ENCODE peak calls at places on chromosomes 1 and 21, in four cellular contexts. One of them, this sample, is unnamed.

GRCh38 chr1:68010094-68010493 is 40.3 kb downstream of the DIRAS3 start:
- DNase-seq in AG10803: peak; percentile 28
- DNase-seq in HL-60: no peak
- DNase-seq in breast epithelium: no peak
- DNase-seq in this sample: no peak

GRCh38 chr21:45019076-45019886 is 55.1 kb upstream of the ADARB1 start:
- DNase-seq in breast epithelium: no peak
- DNase-seq in AG10803: peak; percentile 52
- DNase-seq in HL-60: no peak
- DNase-seq in this sample: no peak

GRCh38 chr1:161259765-161260164 is 1.2 kb downstream of the PCP4L1 start:
- DNase-seq in HL-60: no peak
- DNase-seq in AG10803: no peak
- DNase-seq in breast epithelium: no peak
- DNase-seq in this sample: no peak

GRCh38 chr1:206833741-206834140 is 31.7 kb upstream of the IL20 start:
- DNase-seq in HL-60: no peak
- DNase-seq in AG10803: no peak
- DNase-seq in breast epithelium: no peak
- DNase-seq in this sample: no peak

GRCh38 chr1:212555426-212555825 is 53.1 kb upstream of the ATF3 start:
- DNase-seq in HL-60: no peak
- DNase-seq in breast epithelium: no peak
- DNase-seq in AG10803: no peak
- DNase-seq in this sample: no peak

GRCh38 chr1:152225678-152226077 is 1.7 kb upstream of the HRNR start:
- DNase-seq in breast epithelium: no peak
- DNase-seq in AG10803: no peak
- DNase-seq in HL-60: no peak
- DNase-seq in this sample: no peak

GRCh38 chr1:245440933-245441332 is 286.1 kb downstream of the KIF26B start:
- DNase-seq in breast epithelium: no peak
- DNase-seq in HL-60: no peak
- DNase-seq in AG10803: no peak
- DNase-seq in this sample: no peak

GRCh38 chr1:3336641-3337621 is 117.5 kb upstream of the ARHGEF16 start:
- DNase-seq in breast epithelium: no peak
- DNase-seq in HL-60: no peak
- DNase-seq in AG10803: no peak
- DNase-seq in this sample: no peak

GRCh38 chr1:59499956-59500569 is 203.2 kb downstream of the FGGY start:
- DNase-seq in HL-60: no peak
- DNase-seq in AG10803: no peak
- DNase-seq in breast epithelium: no peak
- DNase-seq in this sample: no peak

GRCh38 chr1:14982029-14982428 is 171.5 kb upstream of the TMEM51 start:
- DNase-seq in HL-60: no peak
- DNase-seq in AG10803: no peak
- DNase-seq in breast epithelium: no peak
- DNase-seq in this sample: no peak

GRCh38 chr1:33307494-33307864 is 13.4 kb downstream of the A3GALT2 start:
- DNase-seq in AG10803: no peak
- DNase-seq in breast epithelium: no peak
- DNase-seq in HL-60: no peak
- DNase-seq in this sample: no peak

GRCh38 chr1:173415490-173415889 is 61.6 kb upstream of the PRDX6 start:
- DNase-seq in AG10803: no peak
- DNase-seq in breast epithelium: no peak
- DNase-seq in HL-60: no peak
- DNase-seq in this sample: no peak

This sample was measured in CD14-positive monocyte.